ENCODE peak calls at places on chromosomes 2 and 18, in nine cellular contexts. One of them, this sample, is unnamed.
A peak's percentile ranks its signal among the peaks of the same experiment; 100 is the strongest.

GRCh38 chr18:10343778-10344177 is 110.7 kb upstream of the APCDD1 start:
- DNase-seq in heart left ventricle: no peak
- DNase-seq in tibial nerve: no peak
- DNase-seq in testis: no peak
- DNase-seq in IMR-90: no peak
- DNase-seq in adrenal gland: no peak
- DNase-seq in A549: no peak
- DNase-seq in body of pancreas: no peak
- DNase-seq in uterus: no peak
- DNase-seq in this sample: no peak

GRCh38 chr2:50746526-50746925 is 285.4 kb downstream of the NRXN1 start:
- DNase-seq in heart left ventricle: no peak
- DNase-seq in tibial nerve: no peak
- DNase-seq in testis: peak; percentile 46
- DNase-seq in IMR-90: peak; percentile 27
- DNase-seq in adrenal gland: no peak
- DNase-seq in A549: no peak
- DNase-seq in body of pancreas: peak; percentile 38
- DNase-seq in uterus: no peak
- DNase-seq in this sample: no peak

GRCh38 chr2:173605994-173606393 is 251.3 kb downstream of the CDCA7 start:
- DNase-seq in heart left ventricle: no peak
- DNase-seq in tibial nerve: no peak
- DNase-seq in testis: no peak
- DNase-seq in IMR-90: no peak
- DNase-seq in adrenal gland: no peak
- DNase-seq in A549: no peak
- DNase-seq in body of pancreas: no peak
- DNase-seq in uterus: no peak
- DNase-seq in this sample: no peak

GRCh38 chr2:150528861-150529801 is 41.7 kb upstream of the RND3 start:
- DNase-seq in heart left ventricle: no peak
- DNase-seq in tibial nerve: no peak
- DNase-seq in testis: no peak
- DNase-seq in IMR-90: peak; percentile 79
- DNase-seq in adrenal gland: no peak
- DNase-seq in A549: peak; percentile 56
- DNase-seq in body of pancreas: no peak
- DNase-seq in uterus: no peak
- DNase-seq in this sample: no peak

GRCh38 chr2:26465266-26465925 is 12.5 kb downstream of the OTOF start:
- DNase-seq in heart left ventricle: no peak
- DNase-seq in tibial nerve: no peak
- DNase-seq in testis: no peak
- DNase-seq in IMR-90: no peak
- DNase-seq in adrenal gland: peak; percentile 14
- DNase-seq in A549: no peak
- DNase-seq in body of pancreas: no peak
- DNase-seq in uterus: no peak
- DNase-seq in this sample: no peak

GRCh38 chr2:60331106-60331809 is 222.2 kb downstream of the BCL11A start:
- DNase-seq in heart left ventricle: no peak
- DNase-seq in tibial nerve: no peak
- DNase-seq in testis: no peak
- DNase-seq in IMR-90: no peak
- DNase-seq in adrenal gland: no peak
- DNase-seq in A549: no peak
- DNase-seq in body of pancreas: no peak
- DNase-seq in uterus: no peak
- DNase-seq in this sample: no peak

GRCh38 chr2:79065176-79065575 is 22.6 kb downstream of the REG1B start:
- DNase-seq in heart left ventricle: no peak
- DNase-seq in tibial nerve: no peak
- DNase-seq in testis: no peak
- DNase-seq in IMR-90: no peak
- DNase-seq in adrenal gland: no peak
- DNase-seq in A549: no peak
- DNase-seq in body of pancreas: no peak
- DNase-seq in uterus: no peak
- DNase-seq in this sample: no peak

GRCh38 chr2:64632855-64633819 is 20.6 kb downstream of the SERTAD2 start:
- DNase-seq in heart left ventricle: no peak
- DNase-seq in tibial nerve: no peak
- DNase-seq in testis: no peak
- DNase-seq in IMR-90: peak; percentile 76
- DNase-seq in adrenal gland: no peak
- DNase-seq in A549: no peak
- DNase-seq in body of pancreas: no peak
- DNase-seq in uterus: no peak
- DNase-seq in this sample: no peak

GRCh38 chr2:191757256-191757655 is 79.3 kb downstream of the NABP1 start:
- DNase-seq in heart left ventricle: no peak
- DNase-seq in tibial nerve: no peak
- DNase-seq in testis: no peak
- DNase-seq in IMR-90: no peak
- DNase-seq in adrenal gland: no peak
- DNase-seq in A549: no peak
- DNase-seq in body of pancreas: no peak
- DNase-seq in uterus: no peak
- DNase-seq in this sample: no peak

GRCh38 chr2:221501210-221501882 is 70.8 kb downstream of the EPHA4 start:
- DNase-seq in heart left ventricle: no peak
- DNase-seq in tibial nerve: no peak
- DNase-seq in testis: no peak
- DNase-seq in IMR-90: peak; percentile 71
- DNase-seq in adrenal gland: no peak
- DNase-seq in A549: no peak
- DNase-seq in body of pancreas: no peak
- DNase-seq in uterus: no peak
- DNase-seq in this sample: no peak

GRCh38 chr2:221503965-221504364 is 68.1 kb downstream of the EPHA4 start:
- DNase-seq in heart left ventricle: no peak
- DNase-seq in tibial nerve: no peak
- DNase-seq in testis: no peak
- DNase-seq in IMR-90: no peak
- DNase-seq in adrenal gland: no peak
- DNase-seq in A549: no peak
- DNase-seq in body of pancreas: no peak
- DNase-seq in uterus: no peak
- DNase-seq in this sample: no peak

GRCh38 chr2:221500501-221501209 is 71.4 kb downstream of the EPHA4 start:
- DNase-seq in heart left ventricle: no peak
- DNase-seq in tibial nerve: no peak
- DNase-seq in testis: no peak
- DNase-seq in IMR-90: no peak
- DNase-seq in adrenal gland: no peak
- DNase-seq in A549: no peak
- DNase-seq in body of pancreas: no peak
- DNase-seq in uterus: no peak
- DNase-seq in this sample: no peak

GRCh38 chr2:221501883-221502269 is 70.2 kb downstream of the EPHA4 start:
- DNase-seq in heart left ventricle: no peak
- DNase-seq in tibial nerve: no peak
- DNase-seq in testis: no peak
- DNase-seq in IMR-90: no peak
- DNase-seq in adrenal gland: no peak
- DNase-seq in A549: no peak
- DNase-seq in body of pancreas: no peak
- DNase-seq in uterus: no peak
- DNase-seq in this sample: no peak

DNA sequence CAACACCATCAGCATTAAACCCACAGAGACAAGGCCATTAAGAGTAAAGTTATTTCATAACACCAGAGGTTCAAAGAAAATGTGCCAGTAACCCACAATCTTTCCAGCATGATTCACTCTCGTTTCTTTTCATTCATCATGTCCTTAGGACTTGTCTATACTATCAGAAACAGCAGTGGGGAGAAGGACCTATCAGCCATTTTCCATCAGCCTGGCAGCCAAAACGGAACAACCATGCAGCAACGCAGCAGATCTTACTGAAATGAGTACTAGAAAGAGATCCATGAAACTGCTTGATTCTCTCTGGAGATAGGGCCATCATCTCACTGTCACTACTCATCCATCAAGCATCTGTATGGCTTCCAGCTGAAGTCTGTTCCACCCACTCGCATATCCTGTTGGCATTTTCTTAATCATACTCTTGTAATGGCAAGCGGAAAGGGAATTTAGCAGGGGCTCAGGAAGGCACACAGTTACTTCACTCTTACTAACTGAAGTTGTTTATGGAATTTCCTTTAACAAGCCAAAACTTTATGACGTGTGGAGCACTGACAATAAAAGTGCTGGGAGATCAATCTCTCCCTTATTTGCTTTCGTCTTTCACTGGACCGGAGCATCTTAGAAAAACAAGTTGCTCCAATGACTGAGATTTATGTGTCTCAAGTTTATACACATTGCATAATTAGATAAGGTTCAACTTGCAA is 69.7 kb downstream of the EPHA4 start:
- DNase-seq in heart left ventricle: no peak
- DNase-seq in tibial nerve: no peak
- DNase-seq in testis: no peak
- DNase-seq in IMR-90: peak; percentile 69
- DNase-seq in adrenal gland: no peak
- DNase-seq in A549: no peak
- DNase-seq in body of pancreas: no peak
- DNase-seq in uterus: no peak
- DNase-seq in this sample: no peak
- TF ChIP-seq POLR2A in heart left ventricle: no peak
- TF ChIP-seq POLR2A in tibial nerve: no peak
- TF ChIP-seq POLR2A in testis: no peak
- TF ChIP-seq POLR2A in IMR-90: no peak
- TF ChIP-seq POLR2A in adrenal gland: no peak
- TF ChIP-seq POLR2A in A549: no peak
- TF ChIP-seq POLR2A in body of pancreas: no peak
- TF ChIP-seq POLR2A in uterus: no peak
- TF ChIP-seq POLR2A in this sample: no peak

GRCh38 chr2:68767031-68767961 is 32.7 kb downstream of the ARHGAP25 start:
- DNase-seq in heart left ventricle: no peak
- DNase-seq in tibial nerve: no peak
- DNase-seq in testis: no peak
- DNase-seq in IMR-90: no peak
- DNase-seq in adrenal gland: no peak
- DNase-seq in A549: no peak
- DNase-seq in body of pancreas: no peak
- DNase-seq in uterus: no peak
- DNase-seq in this sample: no peak

GRCh38 chr2:68764041-68764780 is 29.6 kb downstream of the ARHGAP25 start:
- DNase-seq in heart left ventricle: no peak
- DNase-seq in tibial nerve: no peak
- DNase-seq in testis: no peak
- DNase-seq in IMR-90: peak; percentile 41
- DNase-seq in adrenal gland: no peak
- DNase-seq in A549: no peak
- DNase-seq in body of pancreas: no peak
- DNase-seq in uterus: no peak
- DNase-seq in this sample: no peak

GRCh38 chr2:68766378-68766845 is 31.8 kb downstream of the ARHGAP25 start:
- DNase-seq in heart left ventricle: no peak
- DNase-seq in tibial nerve: no peak
- DNase-seq in testis: peak; percentile 65
- DNase-seq in IMR-90: peak; percentile 73
- DNase-seq in adrenal gland: peak; percentile 66
- DNase-seq in A549: no peak
- DNase-seq in body of pancreas: peak; percentile 28
- DNase-seq in uterus: peak; percentile 49
- DNase-seq in this sample: peak; percentile 55

GRCh38 chr2:68764781-68765385 is 30.3 kb downstream of the ARHGAP25 start:
- DNase-seq in heart left ventricle: no peak
- DNase-seq in tibial nerve: no peak
- DNase-seq in testis: no peak
- DNase-seq in IMR-90: peak; percentile 92
- DNase-seq in adrenal gland: no peak
- DNase-seq in A549: no peak
- DNase-seq in body of pancreas: no peak
- DNase-seq in uterus: no peak
- DNase-seq in this sample: no peak

DNA sequence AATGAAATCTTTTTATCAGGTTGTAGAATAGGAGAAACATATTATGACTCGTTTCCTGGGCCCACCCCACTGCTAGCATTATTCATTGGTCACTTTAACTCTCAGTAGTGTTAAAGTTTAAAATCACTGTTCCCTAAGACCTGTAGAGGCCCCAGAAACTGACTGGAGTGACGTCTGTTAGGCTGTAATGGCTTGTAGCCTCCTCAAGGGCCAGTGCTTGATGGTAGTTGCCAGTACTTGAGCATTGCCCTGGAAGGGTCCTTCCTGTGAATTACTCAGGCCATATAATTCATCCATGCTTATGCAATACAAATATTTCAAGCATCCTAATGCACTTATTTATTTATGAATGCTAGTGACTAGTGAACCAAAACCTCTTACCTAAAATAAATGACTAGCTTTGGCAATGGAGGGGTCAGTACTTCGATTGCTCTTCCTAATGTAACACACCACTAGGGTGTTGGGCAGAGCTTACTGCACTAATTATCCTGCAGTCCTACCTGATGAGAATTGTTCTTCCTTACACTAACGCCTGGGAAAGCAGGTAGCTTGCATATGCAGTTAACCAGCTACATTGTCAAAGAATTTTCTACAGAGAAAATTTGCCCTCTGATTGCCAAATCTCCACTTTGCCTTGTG is 31.2 kb downstream of the ARHGAP25 start:
- DNase-seq in heart left ventricle: no peak
- DNase-seq in tibial nerve: no peak
- DNase-seq in testis: no peak
- DNase-seq in IMR-90: peak; percentile 75
- DNase-seq in adrenal gland: no peak
- DNase-seq in A549: no peak
- DNase-seq in body of pancreas: no peak
- DNase-seq in uterus: no peak
- DNase-seq in this sample: no peak
- TF ChIP-seq POLR2A in heart left ventricle: no peak
- TF ChIP-seq POLR2A in tibial nerve: no peak
- TF ChIP-seq POLR2A in testis: no peak
- TF ChIP-seq POLR2A in IMR-90: no peak
- TF ChIP-seq POLR2A in adrenal gland: no peak
- TF ChIP-seq POLR2A in A549: no peak
- TF ChIP-seq POLR2A in body of pancreas: no peak
- TF ChIP-seq POLR2A in uterus: no peak
- TF ChIP-seq POLR2A in this sample: no peak

GRCh38 chr2:127200962-127201361 is 19.1 kb downstream of the CYP27C1 start:
- DNase-seq in heart left ventricle: no peak
- DNase-seq in tibial nerve: no peak
- DNase-seq in testis: no peak
- DNase-seq in IMR-90: no peak
- DNase-seq in adrenal gland: no peak
- DNase-seq in A549: no peak
- DNase-seq in body of pancreas: no peak
- DNase-seq in uterus: no peak
- DNase-seq in this sample: no peak
- TF ChIP-seq POLR2A in heart left ventricle: no peak
- TF ChIP-seq POLR2A in tibial nerve: no peak
- TF ChIP-seq POLR2A in testis: no peak
- TF ChIP-seq POLR2A in IMR-90: no peak
- TF ChIP-seq POLR2A in adrenal gland: no peak
- TF ChIP-seq POLR2A in A549: no peak
- TF ChIP-seq POLR2A in body of pancreas: no peak
- TF ChIP-seq POLR2A in uterus: no peak
- TF ChIP-seq POLR2A in this sample: no peak

DNA sequence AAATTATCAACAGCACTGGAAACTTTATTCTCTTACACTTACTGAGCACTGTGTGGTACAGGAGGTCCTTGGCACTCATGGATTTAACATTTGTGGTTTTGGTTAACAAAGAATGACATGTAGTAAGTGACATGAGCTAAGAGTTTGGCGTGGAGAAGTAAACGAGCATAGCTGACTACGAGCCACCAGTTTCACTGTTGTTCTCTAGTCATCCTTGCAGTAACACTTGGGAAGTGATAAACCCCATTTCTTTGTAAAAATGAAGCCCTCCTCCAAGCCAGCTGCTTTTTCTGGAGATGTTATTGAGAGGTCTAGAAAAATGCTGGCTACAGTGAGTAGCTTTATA is 32.7 kb downstream of the QPCT start:
- DNase-seq in heart left ventricle: no peak
- DNase-seq in tibial nerve: no peak
- DNase-seq in testis: no peak
- DNase-seq in IMR-90: peak; percentile 66
- DNase-seq in adrenal gland: no peak
- DNase-seq in A549: no peak
- DNase-seq in body of pancreas: no peak
- DNase-seq in uterus: peak; percentile 36
- DNase-seq in this sample: peak; percentile 74
- TF ChIP-seq POLR2A in heart left ventricle: no peak
- TF ChIP-seq POLR2A in tibial nerve: no peak
- TF ChIP-seq POLR2A in testis: no peak
- TF ChIP-seq POLR2A in IMR-90: no peak
- TF ChIP-seq POLR2A in adrenal gland: no peak
- TF ChIP-seq POLR2A in A549: no peak
- TF ChIP-seq POLR2A in body of pancreas: no peak
- TF ChIP-seq POLR2A in uterus: no peak
- TF ChIP-seq POLR2A in this sample: no peak